ENCODE peak calls at places on chromosomes 12 and 14, in seven cellular contexts. I is ovary, K is body of pancreas, R is adrenal gland, N is K562, T is IMR-90, J is heart left ventricle. M is an unnamed sample. For H3K4me1, the result is how much of the 10 kb centered on the place peaks cover.

GRCh38 chr12:92338671-92339070 is 193.0 kb upstream of the BTG1 start:
- DNase-seq in I (no peak), K (no peak), R (no peak), N (no peak), T (no peak), J (no peak), M (no peak)

GRCh38 chr12:64669270-64669842 is 59.1 kb downstream of the RASSF3 start:
- DNase-seq in I (peak), K (peak), R (peak), N (peak), T (peak), J (peak), M (peak)

GRCh38 chr14:24094839-24095195 is 706 bp downstream of the PCK2 start:
- DNase-seq in I (no peak), K (no peak), R (no peak), N (peak), T (no peak), J (no peak), M (no peak)

GRCh38 chr12:123264642-123265041 is 7.0 kb downstream of the CDK2AP1 start:
- DNase-seq in I (peak), K (no peak), R (no peak), N (peak), T (no peak), J (no peak), M (no peak)

GRCh38 chr14:64421166-64421565 is 33.0 kb downstream of the MTHFD1 start:
- DNase-seq in I (no peak), K (no peak), R (no peak), N (no peak), T (peak), J (no peak), M (no peak)

GRCh38 chr14:105315211-105315721 is 718 bp downstream of the PACS2 start:
- DNase-seq in I (peak), K (peak), R (peak), N (no peak), T (no peak), J (no peak), M (no peak)

GRCh38 chr14:81435048-81435577 is 35.0 kb upstream of the STON2 start:
- DNase-seq in I (no peak), K (no peak), R (no peak), N (no peak), T (no peak), J (no peak), M (no peak)

GRCh38 chr14:71592361-71592760 is 339.9 kb upstream of the RGS6 start:
- DNase-seq in I (no peak), K (peak), R (no peak), N (peak), T (no peak), J (no peak), M (no peak)

GRCh38 chr12:16323010-16323409 is 24.4 kb upstream of the MGST1 start:
- DNase-seq in I (no peak), K (no peak), R (no peak), N (no peak), T (peak), J (no peak), M (no peak)

GRCh38 chr12:80041691-80042090 is 57.6 kb upstream of the OTOGL start:
- DNase-seq in I (no peak), K (no peak), R (no peak), N (no peak), T (peak), J (no peak), M (no peak)

GRCh38 chr12:5170894-5171293 is 127.2 kb downstream of the KCNA5 start:
- DNase-seq in I (no peak), K (no peak), R (no peak), N (no peak), T (peak), J (no peak), M (no peak)

GRCh38 chr14:77470192-77470870 is 12.4 kb downstream of the AHSA1 start:
- DNase-seq in I (no peak), K (no peak), R (no peak), N (no peak), T (no peak), J (no peak), M (no peak)

GRCh38 chr12:117096643-117097042 is 2.6 kb downstream of the TESC start:
- DNase-seq in I (no peak), K (no peak), R (no peak), N (no peak), T (no peak), J (no peak), M (peak)

GRCh38 chr12:117100251-117100650 is 1.0 kb upstream of the TESC start:
- DNase-seq in I (no peak), K (no peak), R (no peak), N (peak), T (peak), J (peak), M (peak)

GRCh38 chr12:117097159-117097558 is 2.1 kb downstream of the TESC start:
- DNase-seq in I (no peak), K (no peak), R (no peak), N (no peak), T (no peak), J (peak), M (peak)

GRCh38 chr12:117098361-117099217 is 627 bp downstream of the TESC start:
- DNase-seq in I (no peak), K (peak), R (peak), N (peak), T (no peak), J (peak), M (peak)

GRCh38 chr12:117098071-117098360 is 1.2 kb downstream of the TESC start:
- DNase-seq in I (no peak), K (no peak), R (no peak), N (no peak), T (no peak), J (no peak), M (no peak)
- H3K4me1 ChIP-seq in I (under half), K (half or more), R (under half), N (under half), T (under half), J (under half), M (under half)

GRCh38 chr14:68790656-68791077 is 2.2 kb downstream of the ZFP36L1 start:
- DNase-seq in I (no peak), K (no peak), R (peak), N (no peak), T (no peak), J (peak), M (no peak)

GRCh38 chr14:68791078-68791983 is 1.5 kb downstream of the ZFP36L1 start:
- DNase-seq in I (no peak), K (peak), R (peak), N (peak), T (no peak), J (peak), M (no peak)

GRCh38 chr14:68792830-68793733 is at the start of gene ZFP36L1:
- DNase-seq in I (peak), K (peak), R (peak), N (peak), T (peak), J (peak), M (peak)

GRCh38 chr14:68793734-68794129 is 865 bp upstream of the ZFP36L1 start:
- DNase-seq in I (no peak), K (no peak), R (no peak), N (peak), T (no peak), J (no peak), M (no peak)

DNA sequence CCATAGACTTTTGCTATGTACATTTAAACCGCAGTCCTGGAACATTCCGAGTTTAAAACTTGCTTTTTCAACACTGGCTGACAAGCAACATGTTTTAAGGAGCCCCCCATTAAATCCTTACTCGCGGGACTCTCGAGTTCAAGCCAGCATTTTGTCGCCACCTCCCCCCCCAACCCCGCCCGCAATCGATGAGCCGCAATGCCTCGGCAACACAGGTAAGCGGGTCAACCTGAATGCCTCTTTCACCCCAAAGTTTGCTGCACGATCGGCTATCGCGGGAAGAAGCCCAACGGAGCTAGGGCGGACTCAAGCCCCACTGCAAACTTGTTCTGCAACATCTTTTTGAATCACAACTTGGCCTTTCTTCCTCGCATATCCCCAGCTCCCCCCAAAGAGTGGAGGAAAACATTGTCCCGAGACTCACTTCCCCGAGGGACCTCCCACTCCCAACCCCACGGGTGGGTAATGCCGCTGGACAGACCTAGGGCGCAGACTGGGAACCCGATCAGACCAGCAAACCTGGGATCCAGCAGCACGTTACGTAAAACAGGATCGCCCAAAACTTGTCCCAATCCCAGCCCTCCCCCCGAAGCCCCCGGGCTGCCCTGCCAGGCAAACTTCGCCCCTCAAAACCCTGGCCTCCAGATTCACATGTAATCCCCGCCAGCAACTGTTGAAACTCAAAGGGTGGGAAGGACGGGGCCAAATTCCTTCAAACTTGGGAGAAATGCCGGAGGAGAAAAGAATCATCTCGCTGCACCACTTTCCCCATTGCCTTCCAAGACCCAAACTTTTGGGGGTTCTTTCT is 641 bp downstream of the ZFP36L1 start:
- DNase-seq in I (no peak), K (peak), R (peak), N (peak), T (no peak), J (peak), M (peak)
- TF ChIP-seq POLR2A in I (no peak), K (no peak), R (no peak), N (no peak), T (no peak), J (no peak), M (no peak)

DNA sequence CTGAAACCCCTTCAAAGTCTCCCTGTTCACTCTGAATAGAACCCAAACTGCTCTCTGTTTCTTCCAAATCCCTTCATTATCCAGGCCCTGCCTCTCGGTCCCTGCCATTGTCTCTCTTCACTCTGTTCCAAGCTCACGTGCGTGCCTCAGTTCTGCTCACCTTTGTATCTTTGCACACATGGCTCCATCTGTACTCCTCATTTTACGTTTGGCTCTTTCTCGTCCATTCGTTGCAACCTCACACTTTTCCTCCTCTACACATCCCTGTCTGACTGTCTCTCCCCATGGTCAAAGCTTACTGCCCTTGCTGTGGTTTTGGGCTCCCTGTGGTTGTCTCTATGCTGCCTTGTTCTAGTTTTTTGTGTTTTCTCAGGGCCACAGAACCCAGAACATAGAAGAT is 1054.5 kb downstream of the BCL11B start:
- DNase-seq in I (no peak), K (no peak), R (no peak), N (no peak), T (no peak), J (no peak), M (no peak)
- H3K4me1 ChIP-seq in I (under half), K (under half), R (under half), N (under half), T (under half), J (under half), M (under half)

DNA sequence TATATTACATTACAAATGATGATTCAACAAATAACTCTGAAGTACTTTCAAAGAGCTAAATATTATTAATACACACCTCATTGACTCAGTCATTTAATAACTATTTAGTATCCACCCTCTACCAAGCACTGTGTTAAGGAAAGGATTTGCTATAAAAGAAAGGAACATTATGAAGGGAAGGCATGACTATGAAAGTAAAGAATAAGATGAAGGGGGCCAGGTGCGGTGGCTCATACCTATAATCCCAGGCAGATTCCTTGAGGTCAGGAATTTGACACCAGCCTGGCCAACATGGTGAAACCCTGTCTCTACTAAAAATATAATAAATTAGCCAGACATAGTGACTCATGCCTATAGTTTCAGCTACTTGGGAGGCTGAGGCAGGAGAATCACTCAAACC is 107.9 kb downstream of the PLCZ1 start:
- DNase-seq in I (no peak), K (no peak), R (no peak), N (no peak), T (no peak), J (no peak), M (no peak)
- TF ChIP-seq POLR2A in I (no peak), K (no peak), R (no peak), N (no peak), T (no peak), J (no peak), M (no peak)

DNA sequence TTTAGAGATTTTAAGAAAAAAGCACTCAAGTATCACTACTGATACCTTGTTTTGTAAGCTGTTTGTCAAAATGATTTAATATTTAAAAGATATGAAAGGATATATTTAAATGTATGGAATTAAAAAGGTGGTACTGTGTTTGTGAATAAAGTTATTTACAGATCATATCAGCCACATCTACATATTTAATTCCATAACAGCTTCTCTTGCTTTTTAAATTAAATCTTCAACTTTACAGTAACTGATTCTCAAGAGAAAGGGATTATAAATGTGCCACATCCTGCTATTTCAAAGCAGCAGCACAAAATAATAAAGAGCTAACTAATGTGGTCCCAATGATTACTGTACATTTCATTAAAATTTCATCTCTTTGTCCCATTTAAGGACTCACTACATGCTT is 117.9 kb downstream of the MED13L start:
- DNase-seq in I (no peak), K (no peak), R (no peak), N (no peak), T (no peak), J (no peak), M (no peak)
- H3K4me1 ChIP-seq in I (under half), K (half or more), R (half or more), N (under half), T (under half), J (under half), M (under half)

DNA sequence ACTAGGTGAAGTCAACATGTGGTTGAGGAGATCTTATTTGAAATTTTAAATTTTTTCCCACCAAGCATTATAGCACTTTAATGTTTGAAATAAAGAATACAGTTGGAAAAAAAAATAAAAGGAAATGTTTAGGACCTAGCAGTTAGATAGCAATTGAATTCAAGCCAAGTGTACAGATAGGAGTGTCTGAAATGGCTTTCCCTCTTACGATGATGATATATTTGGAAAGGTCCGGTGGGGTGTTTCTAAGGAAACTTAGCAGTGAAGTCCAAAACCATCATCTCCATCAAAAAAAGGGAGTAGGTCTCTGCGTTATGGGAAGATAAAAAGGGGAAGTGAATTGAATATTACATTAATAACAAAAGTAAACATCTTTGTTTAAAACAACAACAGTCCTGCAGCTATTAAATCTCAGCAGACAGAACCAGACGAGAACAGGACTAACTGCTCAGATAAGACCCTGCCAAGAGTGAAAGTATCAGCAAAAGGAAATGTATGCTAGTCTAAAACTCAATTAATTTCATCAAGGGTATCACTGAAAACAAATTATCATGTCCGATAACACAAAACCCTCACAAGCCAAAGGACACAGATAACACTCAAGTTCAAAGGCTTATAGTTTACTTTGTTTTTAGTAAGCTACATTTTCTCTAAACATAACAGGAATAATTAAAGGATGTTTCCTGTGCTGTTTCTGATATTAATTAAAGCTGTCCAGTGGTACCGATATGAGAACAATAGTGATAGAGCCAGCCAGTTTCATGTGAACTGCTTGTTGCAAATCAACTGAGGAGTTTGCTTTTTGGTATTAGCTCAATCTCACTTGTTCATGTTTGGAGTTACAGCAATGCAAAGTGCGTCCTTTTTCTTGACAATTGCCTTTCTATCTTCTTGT is 241.9 kb downstream of the BMP4 start:
- DNase-seq in I (no peak), K (no peak), R (no peak), N (no peak), T (no peak), J (no peak), M (no peak)
- TF ChIP-seq POLR2A in I (no peak), K (no peak), R (no peak), N (no peak), T (no peak), J (no peak), M (no peak)

GRCh38 chr14:102320671-102321455 is 1.3 kb downstream of the ZNF839 start:
- DNase-seq in I (no peak), K (no peak), R (no peak), N (no peak), T (no peak), J (no peak), M (peak)

GRCh38 chr14:102320033-102320660 is 601 bp downstream of the ZNF839 start:
- DNase-seq in I (peak), K (peak), R (peak), N (peak), T (peak), J (peak), M (peak)

GRCh38 chr14:102317564-102318248 is 1.8 kb upstream of the ZNF839 start:
- DNase-seq in I (peak), K (no peak), R (no peak), N (peak), T (no peak), J (peak), M (peak)

GRCh38 chr14:102318781-102319276 is 717 bp upstream of the ZNF839 start:
- DNase-seq in I (peak), K (no peak), R (peak), N (no peak), T (no peak), J (no peak), M (peak)

GRCh38 chr14:102319351-102320032 is at the start of gene ZNF839:
- DNase-seq in I (peak), K (peak), R (peak), N (peak), T (peak), J (peak), M (peak)
- H3K4me1 ChIP-seq in I (under half), K (half or more), R (under half), N (under half), T (under half), J (under half), M (under half)

GRCh38 chr14:57371013-57371412 is 19.4 kb upstream of the NAA30 start:
- DNase-seq in I (no peak), K (no peak), R (no peak), N (no peak), T (no peak), J (no peak), M (no peak)
- TF ChIP-seq POLR2A in I (no peak), K (no peak), R (no peak), N (no peak), T (no peak), J (no peak), M (no peak)

DNA sequence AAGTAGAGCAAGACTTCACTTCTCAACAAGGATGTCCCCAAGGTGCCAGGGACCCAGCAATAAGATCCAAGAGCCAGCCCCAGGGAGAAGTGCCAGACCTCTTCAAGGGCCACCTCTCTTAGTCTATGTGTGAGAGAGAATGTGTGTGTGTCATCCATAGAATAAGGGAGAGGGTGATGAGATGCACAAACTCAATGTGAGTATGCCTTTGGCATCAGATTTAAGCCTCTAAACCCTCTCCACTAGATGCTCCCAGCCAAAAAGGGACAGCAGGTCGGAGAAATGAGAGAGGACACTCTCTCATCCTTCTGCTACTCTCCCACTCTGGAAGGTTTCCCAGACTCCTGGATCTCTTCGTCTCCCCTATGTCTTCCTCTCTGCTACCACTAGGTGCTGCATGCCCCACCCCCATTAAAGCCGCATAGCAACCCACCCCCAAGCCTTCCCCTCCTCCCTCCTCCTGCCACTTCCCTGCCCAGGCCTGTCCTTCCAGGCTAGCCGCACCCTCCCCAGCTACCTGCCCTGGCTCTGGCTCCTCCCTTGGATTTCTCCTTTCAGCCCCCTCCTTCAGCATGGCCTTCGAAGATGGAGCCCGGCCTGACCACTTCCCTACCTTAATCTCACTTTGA is 7.6 kb downstream of the RARG start:
- DNase-seq in I (no peak), K (peak), R (no peak), N (peak), T (no peak), J (no peak), M (no peak)
- H3K4me1 ChIP-seq in I (under half), K (under half), R (under half), N (under half), T (under half), J (under half), M (under half)

GRCh38 chr12:58765653-58766554 is 154.4 kb downstream of the LRIG3 start:
- DNase-seq in I (no peak), K (peak), R (no peak), N (no peak), T (peak), J (no peak), M (no peak)
- TF ChIP-seq POLR2A in I (no peak), K (no peak), R (no peak), N (no peak), T (no peak), J (no peak), M (no peak)

M was measured in sigmoid colon.